ENCODE peak calls at places on chromosomes 12 and 14, in eight cellular contexts. C is GOT3, Z is ureter, E is mucosa of descending colon, J is RPMI7951, K is HS-27A, A is T-helper 1 cell, V is activated gamma-delta T cell treated with Interleukin-2 at 50 U/mL for 16 hours. S is an unnamed sample.

GRCh38 chr14:101400815-101401214 is 160.5 kb upstream of the DIO3 start:
- DNase-seq in E (no peak), A (no peak), J (peak; percentile 1), Z (no peak), K (no peak), V (no peak), C (no peak), S (no peak)

GRCh38 chr12:647713-648085 is 15.5 kb downstream of the NINJ2 start:
- DNase-seq in V (no peak), E (no peak), Z (no peak), C (no peak), A (no peak), J (no peak), K (no peak), S (no peak)

GRCh38 chr12:11862794-11863193 is 207.9 kb upstream of the BCL2L14 start:
- DNase-seq in K (no peak), A (no peak), V (no peak), C (no peak), J (peak; percentile 82), Z (no peak), E (no peak), S (peak; percentile 38)

GRCh38 chr14:76918176-76918750 is 92.1 kb downstream of the LRRC74A start:
- DNase-seq in V (no peak), A (no peak), E (peak; percentile 70), J (no peak), Z (peak; percentile 81), K (peak; percentile 72), C (no peak), S (peak; percentile 91)

GRCh38 chr12:84508325-84508861 is 404.2 kb downstream of the SLC6A15 start:
- DNase-seq in V (no peak), C (peak; percentile 2), A (no peak), Z (peak; percentile 46), J (peak; percentile 46), E (no peak), K (peak; percentile 82), S (peak; percentile 22)

GRCh38 chr14:94172545-94172944 is 1.6 kb upstream of the PPP4R4 start:
- DNase-seq in C (no peak), K (no peak), E (no peak), Z (no peak), J (no peak), A (no peak), V (no peak), S (no peak)

GRCh38 chr12:77049767-77050353 is 15.5 kb downstream of the E2F7 start:
- DNase-seq in E (no peak), A (peak; percentile 54), Z (no peak), V (no peak), K (no peak), C (no peak), J (peak; percentile 60), S (peak; percentile 66)

GRCh38 chr12:46227616-46228015 is 41.2 kb downstream of the SLC38A1 start:
- DNase-seq in V (no peak), Z (no peak), J (no peak), C (no peak), K (no peak), A (no peak), E (no peak), S (no peak)

GRCh38 chr12:94599189-94599588 is 51.2 kb downstream of the TMCC3 start:
- DNase-seq in E (no peak), J (no peak), A (no peak), V (no peak), K (no peak), C (no peak), Z (no peak), S (no peak)

GRCh38 chr12:88310069-88310468 is 168.0 kb downstream of the TMTC3 start:
- DNase-seq in E (no peak), C (no peak), Z (no peak), J (peak; percentile 57), K (peak; percentile 51), V (no peak), A (no peak), S (peak; percentile 72)

GRCh38 chr14:58792421-58792820 is 154.7 kb downstream of the DACT1 start:
- DNase-seq in C (no peak), Z (no peak), K (no peak), E (no peak), A (no peak), J (no peak), V (no peak), S (no peak)

GRCh38 chr12:112340983-112341840 is 41.0 kb downstream of the HECTD4 start:
- DNase-seq in E (no peak), A (no peak), C (no peak), K (no peak), J (no peak), V (no peak), Z (no peak), S (no peak)

GRCh38 chr14:92958373-92959188 is 35.6 kb downstream of the CHGA start:
- DNase-seq in Z (no peak), V (no peak), J (no peak), E (peak; percentile 22), C (no peak), K (no peak), A (no peak), S (no peak)

GRCh38 chr12:125013816-125014442 is 20.5 kb downstream of the BRI3BP start:
- DNase-seq in K (no peak), C (no peak), V (no peak), Z (no peak), J (no peak), E (no peak), A (no peak), S (no peak)

GRCh38 chr12:130026608-130027176 is 122.9 kb upstream of the TMEM132D start:
- DNase-seq in C (no peak), A (peak; percentile 6), J (peak; percentile 8), E (no peak), Z (no peak), V (no peak), K (no peak), S (peak; percentile 34)

GRCh38 chr12:81835783-81836182 is 76.6 kb upstream of the PPFIA2 start:
- DNase-seq in J (no peak), E (no peak), C (no peak), K (no peak), A (no peak), Z (no peak), V (no peak), S (no peak)

GRCh38 chr14:65940056-65940735 is 527.7 kb downstream of the FUT8 start:
- DNase-seq in Z (no peak), V (no peak), A (peak; percentile 37), E (no peak), J (peak; percentile 32), K (no peak), C (no peak), S (peak; percentile 25)

GRCh38 chr12:71162832-71163711 is 5.3 kb upstream of the TSPAN8 start:
- DNase-seq in A (no peak), V (no peak), K (no peak), E (no peak), C (no peak), Z (no peak), J (no peak), S (no peak)

GRCh38 chr14:55688566-55688965 is 108.6 kb downstream of the KTN1 start:
- DNase-seq in J (no peak), C (no peak), K (no peak), V (no peak), Z (no peak), A (no peak), E (no peak), S (peak; percentile 45)

GRCh38 chr14:74299061-74299545 is 3.6 kb downstream of the ABCD4 start:
- DNase-seq in J (peak; percentile 51), K (no peak), C (no peak), E (no peak), Z (no peak), V (peak; percentile 53), A (peak; percentile 44), S (peak; percentile 45)

GRCh38 chr12:93122089-93122488 is 193.0 kb upstream of the EEA1 start:
- DNase-seq in E (no peak), J (peak; percentile 26), Z (no peak), A (no peak), K (no peak), V (no peak), C (no peak), S (peak; percentile 67)

GRCh38 chr12:132559652-132560420 is 50.5 kb downstream of the LRCOL1 start:
- DNase-seq in J (peak; percentile 22), C (no peak), E (no peak), Z (no peak), V (no peak), K (no peak), A (peak; percentile 32), S (peak; percentile 26)

GRCh38 chr14:95039259-95039992 is 117.9 kb downstream of the DICER1 start:
- DNase-seq in K (no peak), Z (no peak), C (no peak), E (no peak), J (no peak), A (no peak), V (no peak), S (no peak)

GRCh38 chr12:30754383-30754749 is 385 bp downstream of the CAPRIN2 start:
- DNase-seq in V (no peak), Z (no peak), C (no peak), E (no peak), K (no peak), J (no peak), A (no peak), S (no peak)

GRCh38 chr12:28497889-28498411 is 307.7 kb downstream of the CCDC91 start:
- DNase-seq in C (no peak), A (peak; percentile 35), Z (no peak), J (peak; percentile 7), E (no peak), K (peak; percentile 17), V (no peak), S (peak; percentile 28)

GRCh38 chr12:129075451-129076208 is 222.4 kb downstream of the GLT1D1 start:
- DNase-seq in A (no peak), K (no peak), V (no peak), C (no peak), E (no peak), Z (no peak), J (peak; percentile 23), S (no peak)

GRCh38 chr14:104229621-104230041 is 91.2 kb downstream of the KIF26A start:
- DNase-seq in V (no peak), A (no peak), E (peak; percentile 68), J (no peak), C (no peak), Z (no peak), K (no peak), S (no peak)

GRCh38 chr12:88552672-88553079 is 27.6 kb downstream of the KITLG start:
- DNase-seq in C (no peak), V (no peak), E (no peak), Z (no peak), A (no peak), J (no peak), K (no peak), S (peak; percentile 64)

GRCh38 chr12:58067610-58068387 is 126.4 kb downstream of the ATP23 start:
- DNase-seq in E (no peak), J (peak; percentile 95), V (no peak), C (no peak), K (peak; percentile 46), A (no peak), Z (no peak), S (peak; percentile 99)

GRCh38 chr14:51869426-51870113 is 9.2 kb downstream of the GNG2 start:
- DNase-seq in E (no peak), A (peak; percentile 77), J (peak; percentile 53), Z (no peak), C (no peak), K (no peak), V (peak; percentile 39), S (no peak)

GRCh38 chr14:59133709-59134108 is 54.8 kb upstream of the DAAM1 start:
- DNase-seq in K (no peak), V (no peak), Z (no peak), C (no peak), E (no peak), J (no peak), A (no peak), S (no peak)

GRCh38 chr12:123614531-123614930 is 12.6 kb downstream of the DDX55 start:
- DNase-seq in C (peak; percentile 32), A (no peak), Z (no peak), E (no peak), J (peak; percentile 87), V (no peak), K (no peak), S (peak; percentile 81)

GRCh38 chr12:26701604-26702215 is 131.3 kb downstream of the ITPR2 start:
- DNase-seq in Z (no peak), V (no peak), A (peak; percentile 30), E (no peak), C (no peak), K (peak; percentile 42), J (peak; percentile 53), S (peak; percentile 63)

GRCh38 chr14:73613419-73613963 is 1.2 kb downstream of the ACOT6 start:
- DNase-seq in K (no peak), C (no peak), E (no peak), V (no peak), J (no peak), A (no peak), Z (no peak), S (no peak)